ENCODE peak calls at places on chromosomes 3 and 15, in ten cellular contexts. F, J, C, V, I, K, O, T, Y and Q are unnamed samples.
A peak's percentile ranks its signal among the peaks of the same experiment; 100 is the strongest.

GRCh38 chr3:100756441-100756840 is 47.1 kb downstream of the TFG start:
- DNase-seq in J (no peak), K (no peak), C (no peak), V (no peak), O (no peak), Y (no peak), I (peak; percentile 45), F (no peak), T (no peak), Q (no peak)

GRCh38 chr3:168088106-168088722 is 7.5 kb downstream of the GOLIM4 start:
- DNase-seq in O (peak; percentile 22), V (no peak), C (no peak), F (no peak), I (no peak), T (no peak), K (no peak), J (no peak), Y (no peak), Q (no peak)

GRCh38 chr3:1960506-1960905 is 138.2 kb upstream of the CNTN4 start:
- DNase-seq in K (no peak), C (no peak), Y (no peak), T (no peak), O (no peak), V (no peak), I (no peak), F (no peak), J (no peak), Q (no peak)

GRCh38 chr15:47473857-47474256 is 243.4 kb upstream of the SEMA6D start:
- DNase-seq in C (no peak), K (peak; percentile 92), I (peak; percentile 54), J (no peak), T (no peak), F (peak; percentile 94), O (peak; percentile 54), Y (no peak), V (no peak), Q (no peak)

GRCh38 chr3:181417748-181418147 is 294.0 kb upstream of the SOX2 start:
- DNase-seq in V (peak; percentile 36), F (no peak), I (no peak), J (no peak), O (no peak), T (no peak), C (peak; percentile 20), Y (no peak), K (no peak), Q (no peak)

GRCh38 chr3:171018151-171018935 is 8.2 kb downstream of the SLC2A2 start:
- DNase-seq in O (no peak), V (no peak), J (no peak), T (no peak), F (peak; percentile 12), I (peak; percentile 16), K (no peak), C (peak; percentile 3), Y (no peak), Q (no peak)

GRCh38 chr15:68375716-68376220 is 56.2 kb downstream of the ITGA11 start:
- DNase-seq in O (no peak), Y (no peak), I (no peak), J (no peak), V (no peak), F (no peak), K (no peak), T (no peak), C (no peak), Q (no peak)

GRCh38 chr15:87557871-87558270 is 698.7 kb downstream of the NTRK3 start:
- DNase-seq in F (no peak), C (no peak), V (no peak), J (no peak), K (no peak), O (no peak), T (no peak), Y (no peak), I (no peak), Q (no peak)

GRCh38 chr3:25153561-25153960 is 274.5 kb upstream of the RARB start:
- DNase-seq in V (no peak), I (no peak), F (no peak), K (no peak), T (no peak), J (no peak), C (no peak), Y (no peak), O (no peak), Q (no peak)

GRCh38 chr3:29644956-29645661 is 364.2 kb downstream of the RBMS3 start:
- DNase-seq in J (no peak), Y (no peak), T (no peak), K (peak; percentile 42), V (no peak), C (no peak), O (no peak), F (peak; percentile 39), I (peak; percentile 7), Q (no peak)

GRCh38 chr3:125150525-125151436 is 61.8 kb downstream of the SLC12A8 start:
- DNase-seq in I (peak; percentile 41), T (no peak), J (peak; percentile 29), F (no peak), C (peak; percentile 54), V (no peak), O (peak; percentile 47), K (peak; percentile 52), Y (no peak), Q (no peak)

GRCh38 chr3:46663611-46664135 is 29.8 kb downstream of the ALS2CL start:
- DNase-seq in J (no peak), Y (no peak), I (peak; percentile 14), O (no peak), F (peak; percentile 13), T (peak; percentile 6), V (no peak), C (no peak), K (no peak), Q (no peak)

GRCh38 chr3:38354588-38355344 is 8.2 kb downstream of the XYLB start:
- DNase-seq in Y (no peak), O (no peak), I (peak; percentile 87), T (no peak), V (no peak), K (peak; percentile 80), C (no peak), F (peak; percentile 73), J (no peak), Q (no peak)

GRCh38 chr3:183213941-183214612 is 39.0 kb upstream of the B3GNT5 start:
- DNase-seq in O (no peak), C (no peak), K (peak; percentile 33), V (no peak), F (no peak), T (no peak), I (no peak), J (no peak), Y (no peak), Q (peak; percentile 34)

GRCh38 chr3:143119009-143119914 is at the start of gene CHST2:
- DNase-seq in K (peak; percentile 89), I (peak; percentile 96), Y (no peak), V (peak; percentile 90), C (peak; percentile 62), T (peak; percentile 46), F (peak; percentile 87), O (peak; percentile 25), J (peak; percentile 65), Q (peak; percentile 43)

GRCh38 chr3:10286596-10287295 is 6.0 kb downstream of the GHRL start:
- DNase-seq in K (peak; percentile 84), V (no peak), C (no peak), F (peak; percentile 54), I (peak; percentile 73), Y (no peak), O (peak; percentile 32), T (no peak), J (no peak), Q (no peak)
- TF ChIP-seq CTCF in K (peak; percentile 54), V (no peak), C (no peak), F (peak; percentile 47), I (peak; percentile 38), Y (no peak), O (peak; percentile 9), T (no peak), J (peak; percentile 52), Q (no peak)

GRCh38 chr3:197940745-197941384 is 9.1 kb upstream of the RPL35A start:
- DNase-seq in C (no peak), K (no peak), T (no peak), Y (no peak), V (no peak), F (no peak), O (no peak), I (no peak), J (no peak), Q (no peak)

GRCh38 chr3:197942956-197943556 is 6.9 kb upstream of the RPL35A start:
- DNase-seq in J (no peak), O (no peak), V (peak; percentile 42), K (peak; percentile 56), T (no peak), F (peak; percentile 57), Y (no peak), C (no peak), I (peak; percentile 72), Q (peak; percentile 53)
- TF ChIP-seq CTCF in J (peak; percentile 79), O (peak; percentile 48), V (peak; percentile 81), K (peak; percentile 85), T (peak; percentile 75), F (peak; percentile 81), Y (peak; percentile 64), C (peak; percentile 85), I (peak; percentile 85), Q (peak; percentile 91)

GRCh38 chr3:12558706-12559105 is 1.8 kb downstream of the MKRN2 start:
- DNase-seq in Y (no peak), T (no peak), F (no peak), V (no peak), K (no peak), C (no peak), O (no peak), I (peak; percentile 25), J (no peak), Q (no peak)

GRCh38 chr3:12559520-12559919 is 2.6 kb downstream of the MKRN2 start:
- DNase-seq in Y (no peak), O (no peak), J (no peak), C (no peak), V (no peak), T (no peak), I (no peak), K (no peak), F (no peak), Q (no peak)

GRCh38 chr3:12557472-12558105 is 702 bp downstream of the MKRN2 start:
- DNase-seq in J (no peak), F (peak; percentile 48), Y (no peak), I (peak; percentile 60), T (no peak), V (no peak), O (no peak), C (no peak), K (peak; percentile 60), Q (no peak)

GRCh38 chr3:12556243-12556722 is 604 bp upstream of the MKRN2 start:
- DNase-seq in O (no peak), K (no peak), I (no peak), T (no peak), V (no peak), C (no peak), J (no peak), Y (no peak), F (no peak), Q (no peak)

GRCh38 chr3:12556723-12557471 is at the start of gene MKRN2:
- DNase-seq in V (peak; percentile 72), C (peak; percentile 85), O (peak; percentile 89), J (peak; percentile 81), I (peak; percentile 96), F (peak; percentile 88), T (peak; percentile 83), Y (peak; percentile 88), K (peak; percentile 90), Q (peak; percentile 70)
- TF ChIP-seq CTCF in V (no peak), C (no peak), O (no peak), J (no peak), I (no peak), F (no peak), T (no peak), Y (no peak), K (no peak), Q (no peak)

GRCh38 chr3:149479621-149480325 is 5.3 kb downstream of the TM4SF4 start:
- DNase-seq in V (no peak), I (no peak), Y (no peak), T (no peak), J (no peak), C (no peak), K (peak; percentile 72), O (no peak), F (peak; percentile 59), Q (no peak)
- TF ChIP-seq CTCF in V (no peak), I (no peak), Y (no peak), T (no peak), J (no peak), C (no peak), K (no peak), O (no peak), F (no peak), Q (no peak)